ENCODE peak calls at places on chromosomes 3 and 15, in eight cellular contexts. One of them, this sample, is unnamed.

GRCh38 chr3:184641430-184641829 is 70.4 kb downstream of the MAGEF1 start:
- DNase-seq in EL: no peak
- DNase-seq in SK-N-SH: no peak
- DNase-seq in OCI-LY7: no peak
- DNase-seq in T-helper 9 cell: no peak
- DNase-seq in tibial nerve: no peak
- DNase-seq in HCT116: no peak
- DNase-seq in HAP-1: no peak
- DNase-seq in this sample: no peak

GRCh38 chr15:32107477-32108080 is 77.3 kb downstream of the CHRNA7 start:
- DNase-seq in EL: no peak
- DNase-seq in SK-N-SH: no peak
- DNase-seq in OCI-LY7: no peak
- DNase-seq in T-helper 9 cell: no peak
- DNase-seq in tibial nerve: no peak
- DNase-seq in HCT116: no peak
- DNase-seq in HAP-1: no peak
- DNase-seq in this sample: peak

GRCh38 chr3:149299938-149300791 is 33.3 kb downstream of the TM4SF18 start:
- DNase-seq in EL: peak
- DNase-seq in SK-N-SH: no peak
- DNase-seq in OCI-LY7: no peak
- DNase-seq in T-helper 9 cell: no peak
- DNase-seq in tibial nerve: no peak
- DNase-seq in HCT116: peak
- DNase-seq in HAP-1: no peak
- DNase-seq in this sample: no peak

GRCh38 chr3:159273608-159274007 is 471.8 kb downstream of the MFSD1 start:
- DNase-seq in EL: peak
- DNase-seq in SK-N-SH: no peak
- DNase-seq in OCI-LY7: peak
- DNase-seq in T-helper 9 cell: no peak
- DNase-seq in tibial nerve: no peak
- DNase-seq in HCT116: no peak
- DNase-seq in HAP-1: peak
- DNase-seq in this sample: peak

GRCh38 chr3:98596902-98597500 is 3.6 kb upstream of the CPOX start:
- DNase-seq in EL: peak
- DNase-seq in SK-N-SH: peak
- DNase-seq in OCI-LY7: peak
- DNase-seq in T-helper 9 cell: no peak
- DNase-seq in tibial nerve: no peak
- DNase-seq in HCT116: peak
- DNase-seq in HAP-1: peak
- DNase-seq in this sample: no peak

GRCh38 chr3:133578548-133579191 is 5.2 kb downstream of the CDV3 start:
- DNase-seq in EL: peak
- DNase-seq in SK-N-SH: peak
- DNase-seq in OCI-LY7: peak
- DNase-seq in T-helper 9 cell: no peak
- DNase-seq in tibial nerve: no peak
- DNase-seq in HCT116: peak
- DNase-seq in HAP-1: peak
- DNase-seq in this sample: no peak

GRCh38 chr3:30596161-30596560 is 10.2 kb upstream of the TGFBR2 start:
- DNase-seq in EL: peak
- DNase-seq in SK-N-SH: no peak
- DNase-seq in OCI-LY7: no peak
- DNase-seq in T-helper 9 cell: no peak
- DNase-seq in tibial nerve: no peak
- DNase-seq in HCT116: peak
- DNase-seq in HAP-1: no peak
- DNase-seq in this sample: no peak

GRCh38 chr3:182487048-182487447 is 306.3 kb upstream of the ATP11B start:
- DNase-seq in EL: no peak
- DNase-seq in SK-N-SH: no peak
- DNase-seq in OCI-LY7: no peak
- DNase-seq in T-helper 9 cell: no peak
- DNase-seq in tibial nerve: no peak
- DNase-seq in HCT116: no peak
- DNase-seq in HAP-1: no peak
- DNase-seq in this sample: no peak

GRCh38 chr15:85542895-85543331 is 162.5 kb downstream of the AKAP13 start:
- DNase-seq in EL: peak
- DNase-seq in SK-N-SH: no peak
- DNase-seq in OCI-LY7: no peak
- DNase-seq in T-helper 9 cell: no peak
- DNase-seq in tibial nerve: no peak
- DNase-seq in HCT116: no peak
- DNase-seq in HAP-1: no peak
- DNase-seq in this sample: no peak

GRCh38 chr3:190566043-190566933 is 52.4 kb downstream of the IL1RAP start:
- DNase-seq in EL: peak
- DNase-seq in SK-N-SH: peak
- DNase-seq in OCI-LY7: no peak
- DNase-seq in T-helper 9 cell: no peak
- DNase-seq in tibial nerve: peak
- DNase-seq in HCT116: peak
- DNase-seq in HAP-1: no peak
- DNase-seq in this sample: peak

GRCh38 chr3:190676477-190676876 is 162.6 kb downstream of the IL1RAP start:
- DNase-seq in EL: peak
- DNase-seq in SK-N-SH: no peak
- DNase-seq in OCI-LY7: no peak
- DNase-seq in T-helper 9 cell: no peak
- DNase-seq in tibial nerve: no peak
- DNase-seq in HCT116: no peak
- DNase-seq in HAP-1: no peak
- DNase-seq in this sample: no peak

GRCh38 chr3:126287536-126288181 is 69.5 kb downstream of the KLF15 start:
- DNase-seq in EL: peak
- DNase-seq in SK-N-SH: peak
- DNase-seq in OCI-LY7: peak
- DNase-seq in T-helper 9 cell: no peak
- DNase-seq in tibial nerve: peak
- DNase-seq in HCT116: peak
- DNase-seq in HAP-1: no peak
- DNase-seq in this sample: peak

GRCh38 chr3:61315874-61316273 is 64.6 kb upstream of the FHIT start:
- DNase-seq in EL: no peak
- DNase-seq in SK-N-SH: no peak
- DNase-seq in OCI-LY7: no peak
- DNase-seq in T-helper 9 cell: no peak
- DNase-seq in tibial nerve: no peak
- DNase-seq in HCT116: no peak
- DNase-seq in HAP-1: no peak
- DNase-seq in this sample: no peak

GRCh38 chr15:69973102-69973714 is 124.5 kb downstream of the TLE3 start:
- DNase-seq in EL: peak
- DNase-seq in SK-N-SH: no peak
- DNase-seq in OCI-LY7: peak
- DNase-seq in T-helper 9 cell: no peak
- DNase-seq in tibial nerve: no peak
- DNase-seq in HCT116: no peak
- DNase-seq in HAP-1: no peak
- DNase-seq in this sample: no peak

GRCh38 chr3:12960497-12960896 is 112.7 kb downstream of the IQSEC1 start:
- DNase-seq in EL: no peak
- DNase-seq in SK-N-SH: no peak
- DNase-seq in OCI-LY7: no peak
- DNase-seq in T-helper 9 cell: no peak
- DNase-seq in tibial nerve: no peak
- DNase-seq in HCT116: no peak
- DNase-seq in HAP-1: no peak
- DNase-seq in this sample: no peak

GRCh38 chr15:63983071-63983711 is 63.1 kb downstream of the DAPK2 start:
- DNase-seq in EL: no peak
- DNase-seq in SK-N-SH: no peak
- DNase-seq in OCI-LY7: peak
- DNase-seq in T-helper 9 cell: no peak
- DNase-seq in tibial nerve: no peak
- DNase-seq in HCT116: no peak
- DNase-seq in HAP-1: no peak
- DNase-seq in this sample: no peak

GRCh38 chr3:132256984-132257383 is 60.2 kb upstream of the ACP3 start:
- DNase-seq in EL: peak
- DNase-seq in SK-N-SH: peak
- DNase-seq in OCI-LY7: peak
- DNase-seq in T-helper 9 cell: no peak
- DNase-seq in tibial nerve: no peak
- DNase-seq in HCT116: peak
- DNase-seq in HAP-1: peak
- DNase-seq in this sample: peak

GRCh38 chr3:111338059-111338698 is 203.8 kb upstream of the CD96 start:
- DNase-seq in EL: peak
- DNase-seq in SK-N-SH: peak
- DNase-seq in OCI-LY7: peak
- DNase-seq in T-helper 9 cell: peak
- DNase-seq in tibial nerve: peak
- DNase-seq in HCT116: peak
- DNase-seq in HAP-1: peak
- DNase-seq in this sample: peak

GRCh38 chr3:181265750-181266333 is 276.3 kb upstream of the DNAJC19 start:
- DNase-seq in EL: no peak
- DNase-seq in SK-N-SH: no peak
- DNase-seq in OCI-LY7: peak
- DNase-seq in T-helper 9 cell: no peak
- DNase-seq in tibial nerve: no peak
- DNase-seq in HCT116: no peak
- DNase-seq in HAP-1: no peak
- DNase-seq in this sample: no peak

GRCh38 chr15:85289677-85290365 is 90.6 kb upstream of the AKAP13 start:
- DNase-seq in EL: peak
- DNase-seq in SK-N-SH: peak
- DNase-seq in OCI-LY7: peak
- DNase-seq in T-helper 9 cell: no peak
- DNase-seq in tibial nerve: no peak
- DNase-seq in HCT116: peak
- DNase-seq in HAP-1: no peak
- DNase-seq in this sample: no peak

GRCh38 chr15:74367296-74367854 is at the start of gene CYP11A1:
- DNase-seq in EL: no peak
- DNase-seq in SK-N-SH: no peak
- DNase-seq in OCI-LY7: no peak
- DNase-seq in T-helper 9 cell: no peak
- DNase-seq in tibial nerve: no peak
- DNase-seq in HCT116: no peak
- DNase-seq in HAP-1: no peak
- DNase-seq in this sample: no peak

GRCh38 chr15:47885921-47886320 is 168.6 kb downstream of the SEMA6D start:
- DNase-seq in EL: peak
- DNase-seq in SK-N-SH: no peak
- DNase-seq in OCI-LY7: no peak
- DNase-seq in T-helper 9 cell: no peak
- DNase-seq in tibial nerve: no peak
- DNase-seq in HCT116: no peak
- DNase-seq in HAP-1: no peak
- DNase-seq in this sample: no peak

GRCh38 chr3:12379640-12380407 is 91.0 kb downstream of the PPARG start:
- DNase-seq in EL: no peak
- DNase-seq in SK-N-SH: no peak
- DNase-seq in OCI-LY7: no peak
- DNase-seq in T-helper 9 cell: no peak
- DNase-seq in tibial nerve: no peak
- DNase-seq in HCT116: no peak
- DNase-seq in HAP-1: no peak
- DNase-seq in this sample: no peak

GRCh38 chr3:52574056-52574965 is 37.9 kb downstream of the UQCC5 start:
- DNase-seq in EL: no peak
- DNase-seq in SK-N-SH: no peak
- DNase-seq in OCI-LY7: no peak
- DNase-seq in T-helper 9 cell: no peak
- DNase-seq in tibial nerve: no peak
- DNase-seq in HCT116: no peak
- DNase-seq in HAP-1: no peak
- DNase-seq in this sample: no peak

GRCh38 chr3:197229836-197230235 is 68.6 kb downstream of the DLG1 start:
- DNase-seq in EL: no peak
- DNase-seq in SK-N-SH: no peak
- DNase-seq in OCI-LY7: no peak
- DNase-seq in T-helper 9 cell: no peak
- DNase-seq in tibial nerve: no peak
- DNase-seq in HCT116: no peak
- DNase-seq in HAP-1: no peak
- DNase-seq in this sample: no peak